ENCODE peak calls at places on chromosomes 12 and 14, in seven cellular contexts. One of them, this sample, is unnamed.

GRCh38 chr14:38074754-38075153 is 132.9 kb upstream of the SSTR1 start:
- DNase-seq in ovary: no peak
- DNase-seq in heart left ventricle: no peak
- DNase-seq in K562: no peak
- DNase-seq in thyroid gland: no peak
- DNase-seq in transverse colon: no peak
- DNase-seq in IMR-90: no peak
- DNase-seq in this sample: no peak

GRCh38 chr14:33435911-33436310 is 497.2 kb downstream of the NPAS3 start:
- DNase-seq in transverse colon: no peak
- DNase-seq in IMR-90: peak; percentile 4
- DNase-seq in heart left ventricle: no peak
- DNase-seq in thyroid gland: no peak
- DNase-seq in ovary: no peak
- DNase-seq in K562: no peak
- DNase-seq in this sample: no peak

GRCh38 chr12:71766202-71766601 is 11.5 kb downstream of the RAB21 start:
- DNase-seq in K562: no peak
- DNase-seq in ovary: no peak
- DNase-seq in transverse colon: no peak
- DNase-seq in heart left ventricle: no peak
- DNase-seq in IMR-90: no peak
- DNase-seq in thyroid gland: no peak
- DNase-seq in this sample: no peak

GRCh38 chr12:51811203-51811805 is 37.2 kb downstream of the FIGNL2 start:
- DNase-seq in transverse colon: no peak
- DNase-seq in K562: no peak
- DNase-seq in heart left ventricle: no peak
- DNase-seq in thyroid gland: peak; percentile 15
- DNase-seq in ovary: no peak
- DNase-seq in IMR-90: no peak
- DNase-seq in this sample: no peak

GRCh38 chr14:98704441-98704840 is 567.6 kb downstream of the BCL11B start:
- DNase-seq in ovary: no peak
- DNase-seq in IMR-90: no peak
- DNase-seq in K562: no peak
- DNase-seq in thyroid gland: no peak
- DNase-seq in transverse colon: peak; percentile 9
- DNase-seq in heart left ventricle: no peak
- DNase-seq in this sample: no peak

GRCh38 chr12:48965447-48965846 is 6.1 kb downstream of the WNT10B start:
- DNase-seq in heart left ventricle: no peak
- DNase-seq in IMR-90: peak; percentile 38
- DNase-seq in K562: peak; percentile 17
- DNase-seq in transverse colon: no peak
- DNase-seq in thyroid gland: no peak
- DNase-seq in ovary: no peak
- DNase-seq in this sample: no peak

GRCh38 chr12:102691773-102692555 is 211.6 kb upstream of the IGF1 start:
- DNase-seq in transverse colon: no peak
- DNase-seq in ovary: no peak
- DNase-seq in K562: no peak
- DNase-seq in thyroid gland: peak; percentile 60
- DNase-seq in IMR-90: no peak
- DNase-seq in heart left ventricle: no peak
- DNase-seq in this sample: no peak

GRCh38 chr14:42111355-42111754 is 504.7 kb downstream of the LRFN5 start:
- DNase-seq in thyroid gland: no peak
- DNase-seq in IMR-90: no peak
- DNase-seq in ovary: no peak
- DNase-seq in heart left ventricle: no peak
- DNase-seq in K562: no peak
- DNase-seq in transverse colon: no peak
- DNase-seq in this sample: no peak

GRCh38 chr14:60565211-60565610 is 56.3 kb downstream of the SIX6 start:
- DNase-seq in IMR-90: peak; percentile 62
- DNase-seq in ovary: no peak
- DNase-seq in thyroid gland: peak; percentile 24
- DNase-seq in heart left ventricle: no peak
- DNase-seq in transverse colon: no peak
- DNase-seq in K562: no peak
- DNase-seq in this sample: no peak

DNA sequence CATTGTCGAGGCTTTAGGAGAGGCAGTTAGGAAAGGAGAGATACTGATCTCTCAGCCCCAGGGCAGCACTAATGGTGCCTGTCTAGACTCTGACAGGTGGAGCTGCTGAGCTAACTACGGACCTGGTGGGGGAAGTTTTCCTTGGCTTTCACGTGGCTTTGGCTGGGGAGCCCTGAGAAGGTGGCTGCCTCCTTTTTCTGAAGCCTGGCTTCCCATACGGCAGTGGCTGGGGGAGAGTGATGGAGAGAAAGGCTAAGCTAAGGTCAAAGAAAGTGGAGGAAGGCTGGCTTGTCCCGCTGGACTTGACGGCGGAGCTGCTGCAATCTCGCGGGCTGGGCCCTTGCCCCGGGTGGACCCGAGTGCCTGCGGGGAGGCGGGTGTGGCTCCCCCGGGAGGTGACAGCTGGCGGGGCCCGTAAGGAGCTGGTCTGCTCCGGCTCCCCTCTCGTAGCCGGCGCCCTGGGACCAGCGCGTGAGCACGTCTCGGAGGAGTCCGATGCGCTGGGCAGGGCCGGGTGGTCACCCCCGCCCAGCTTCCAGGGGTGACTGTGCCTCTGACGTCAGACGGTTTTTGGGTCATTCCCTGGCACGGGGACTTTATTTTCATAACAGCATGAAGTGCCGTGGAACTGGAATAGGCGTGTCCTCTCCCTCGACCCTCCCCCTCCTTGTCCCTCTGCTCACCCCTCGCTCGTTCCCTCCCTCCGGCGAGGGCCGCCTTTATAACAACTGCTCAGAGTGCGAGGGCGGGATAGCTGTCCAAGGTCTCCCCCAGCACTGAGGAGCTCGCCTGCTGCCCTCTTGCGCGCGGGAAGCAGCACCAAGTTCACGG is at the start of gene GPRC5A:
- DNase-seq in heart left ventricle: peak; percentile 85
- DNase-seq in IMR-90: peak; percentile 98
- DNase-seq in thyroid gland: peak; percentile 97
- DNase-seq in transverse colon: peak; percentile 92
- DNase-seq in ovary: peak; percentile 95
- DNase-seq in K562: peak; percentile 48
- DNase-seq in this sample: peak; percentile 90
- H3K27ac ChIP-seq in heart left ventricle: no peak within 1 kb of the TSS
- H3K27ac ChIP-seq in IMR-90: peak within 1 kb of the TSS; percentile 78
- H3K27ac ChIP-seq in thyroid gland: peak within 1 kb of the TSS; percentile 98
- H3K27ac ChIP-seq in transverse colon: peak within 1 kb of the TSS; percentile 82
- H3K27ac ChIP-seq in ovary: peak within 1 kb of the TSS; percentile 87
- H3K27ac ChIP-seq in K562: no peak within 1 kb of the TSS
- H3K27ac ChIP-seq in this sample: peak within 1 kb of the TSS; percentile 49

DNA sequence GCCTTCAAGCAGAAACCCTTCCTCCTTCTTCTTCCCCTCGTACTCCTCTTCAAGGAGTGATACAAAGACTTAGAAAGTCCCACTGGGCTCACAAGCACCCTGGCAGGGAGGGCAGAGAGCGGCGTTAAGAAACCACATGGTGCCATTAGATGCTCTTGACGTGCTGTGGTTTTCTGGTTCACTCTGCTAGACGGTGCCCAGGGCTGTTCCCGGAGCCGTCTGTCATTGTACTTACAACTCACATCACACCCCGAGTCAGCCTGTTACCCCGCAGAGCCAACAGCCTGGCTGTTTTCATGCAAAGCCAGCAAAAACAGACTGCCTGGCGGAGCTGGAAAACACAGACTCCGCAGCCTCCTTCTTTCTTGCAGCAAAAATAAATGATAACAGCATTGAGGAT is 232.6 kb upstream of the TBX3 start:
- DNase-seq in thyroid gland: no peak
- DNase-seq in heart left ventricle: no peak
- DNase-seq in transverse colon: no peak
- DNase-seq in ovary: no peak
- DNase-seq in IMR-90: no peak
- DNase-seq in K562: no peak
- DNase-seq in this sample: no peak
- TF ChIP-seq CTCF in thyroid gland: no peak
- TF ChIP-seq CTCF in heart left ventricle: no peak
- TF ChIP-seq CTCF in transverse colon: no peak
- TF ChIP-seq CTCF in ovary: no peak
- TF ChIP-seq CTCF in IMR-90: no peak
- TF ChIP-seq CTCF in K562: no peak
- TF ChIP-seq CTCF in this sample: no peak

DNA sequence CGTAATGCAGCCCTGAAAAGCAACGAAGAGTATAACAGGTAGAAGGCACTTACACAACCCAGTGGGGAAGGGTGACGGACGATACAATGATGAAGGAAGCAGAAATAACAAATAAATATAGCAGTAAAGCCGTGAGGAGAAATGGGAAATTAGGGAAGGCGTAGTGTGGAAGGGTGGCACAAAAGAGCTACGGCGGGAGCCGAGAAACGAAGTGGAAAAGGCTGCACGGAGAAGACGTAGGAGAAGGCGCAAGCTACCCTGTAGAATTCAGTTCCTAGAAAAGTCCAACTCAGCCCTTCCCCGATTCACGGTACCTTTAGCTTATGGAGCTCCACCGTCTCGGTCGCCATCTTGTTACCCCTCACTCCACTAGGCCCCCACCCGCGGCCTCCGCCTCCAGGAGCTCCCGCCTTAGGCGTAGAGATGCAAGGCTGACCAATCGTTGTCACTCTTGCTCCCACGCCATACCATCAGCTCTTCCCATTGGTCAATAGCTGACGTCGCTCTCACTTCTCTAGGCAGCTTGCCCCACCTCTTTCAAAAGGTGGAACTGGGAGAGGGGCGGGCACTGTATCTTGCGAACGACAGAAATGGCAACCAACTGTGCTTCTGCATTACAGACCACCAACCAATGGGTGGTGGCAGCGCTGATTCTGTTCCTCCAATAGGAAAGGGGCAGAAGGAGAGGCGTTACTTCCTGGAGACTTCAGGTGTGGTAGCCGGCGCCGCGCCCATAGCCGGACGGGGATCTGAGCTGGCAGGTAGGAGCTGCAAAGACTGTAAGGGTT is at the start of the genes ORMDL2 and SARNP:
- DNase-seq in IMR-90: peak; percentile 100
- DNase-seq in ovary: peak; percentile 95
- DNase-seq in thyroid gland: peak; percentile 99
- DNase-seq in heart left ventricle: peak; percentile 98
- DNase-seq in K562: peak; percentile 99
- DNase-seq in transverse colon: peak; percentile 98
- DNase-seq in this sample: peak; percentile 97
- TF ChIP-seq POLR2A in IMR-90: peak; percentile 74
- TF ChIP-seq POLR2A in ovary: peak; percentile 77
- TF ChIP-seq POLR2A in thyroid gland: no peak
- TF ChIP-seq POLR2A in heart left ventricle: no peak
- TF ChIP-seq POLR2A in K562: peak; percentile 92
- TF ChIP-seq POLR2A in transverse colon: peak; percentile 87
- TF ChIP-seq POLR2A in this sample: peak; percentile 91

GRCh38 chr12:53996188-53996885 is 3.6 kb upstream of the HOXC9 start:
- DNase-seq in IMR-90: no peak
- DNase-seq in thyroid gland: no peak
- DNase-seq in heart left ventricle: no peak
- DNase-seq in ovary: peak; percentile 39
- DNase-seq in K562: no peak
- DNase-seq in transverse colon: no peak
- DNase-seq in this sample: no peak

GRCh38 chr12:53998900-53999236 is 1.1 kb upstream of the HOXC9 start:
- DNase-seq in IMR-90: no peak
- DNase-seq in thyroid gland: no peak
- DNase-seq in ovary: no peak
- DNase-seq in K562: no peak
- DNase-seq in transverse colon: no peak
- DNase-seq in heart left ventricle: no peak
- DNase-seq in this sample: no peak

GRCh38 chr12:53998174-53998899 is 1.6 kb upstream of the HOXC9 start:
- DNase-seq in ovary: no peak
- DNase-seq in IMR-90: no peak
- DNase-seq in transverse colon: no peak
- DNase-seq in heart left ventricle: no peak
- DNase-seq in K562: no peak
- DNase-seq in thyroid gland: no peak
- DNase-seq in this sample: no peak

GRCh38 chr12:53996886-53997217 is 3.1 kb upstream of the HOXC9 start:
- DNase-seq in IMR-90: no peak
- DNase-seq in K562: no peak
- DNase-seq in heart left ventricle: no peak
- DNase-seq in thyroid gland: no peak
- DNase-seq in ovary: no peak
- DNase-seq in transverse colon: no peak
- DNase-seq in this sample: no peak

GRCh38 chr12:53997324-53998173 is 2.4 kb upstream of the HOXC9 start:
- DNase-seq in ovary: peak; percentile 41
- DNase-seq in K562: no peak
- DNase-seq in transverse colon: no peak
- DNase-seq in heart left ventricle: no peak
- DNase-seq in thyroid gland: no peak
- DNase-seq in IMR-90: no peak
- DNase-seq in this sample: no peak
- H3K27ac ChIP-seq in ovary: no peak overlapping the region
- H3K27ac ChIP-seq in K562: no peak overlapping the region
- H3K27ac ChIP-seq in transverse colon: no peak overlapping the region
- H3K27ac ChIP-seq in heart left ventricle: no peak overlapping the region
- H3K27ac ChIP-seq in thyroid gland: no peak overlapping the region
- H3K27ac ChIP-seq in IMR-90: no peak overlapping the region
- H3K27ac ChIP-seq in this sample: no peak overlapping the region

GRCh38 chr12:58607805-58608204 is 312.5 kb downstream of the LRIG3 start:
- DNase-seq in transverse colon: no peak
- DNase-seq in IMR-90: peak; percentile 8
- DNase-seq in thyroid gland: no peak
- DNase-seq in K562: no peak
- DNase-seq in heart left ventricle: no peak
- DNase-seq in ovary: no peak
- DNase-seq in this sample: no peak
- TF ChIP-seq CTCF in transverse colon: no peak
- TF ChIP-seq CTCF in IMR-90: no peak
- TF ChIP-seq CTCF in thyroid gland: no peak
- TF ChIP-seq CTCF in K562: no peak
- TF ChIP-seq CTCF in heart left ventricle: no peak
- TF ChIP-seq CTCF in ovary: no peak
- TF ChIP-seq CTCF in this sample: no peak

GRCh38 chr12:29240441-29240840 is 91.4 kb downstream of the FAR2 start:
- DNase-seq in heart left ventricle: no peak
- DNase-seq in ovary: no peak
- DNase-seq in IMR-90: no peak
- DNase-seq in thyroid gland: no peak
- DNase-seq in K562: no peak
- DNase-seq in transverse colon: no peak
- DNase-seq in this sample: no peak
- TF ChIP-seq POLR2A in heart left ventricle: no peak
- TF ChIP-seq POLR2A in ovary: no peak
- TF ChIP-seq POLR2A in IMR-90: no peak
- TF ChIP-seq POLR2A in thyroid gland: no peak
- TF ChIP-seq POLR2A in K562: no peak
- TF ChIP-seq POLR2A in transverse colon: no peak
- TF ChIP-seq POLR2A in this sample: no peak